ENCODE peak calls at places on chromosomes 2 and 18, in five cellular contexts. K is IMR-90; L is heart left ventricle; W is breast epithelium; Q is CD4-positive, alpha-beta memory T cell. P is an unnamed sample. For H3K9me3, the result is how much of the 10 kb centered on the place peaks cover.

GRCh38 chr2:10215393-10215935 is 87.2 kb upstream of the HPCAL1 start:
- DNase-seq in K (no peak), L (no peak), W (no peak), Q (no peak), P (no peak)

GRCh38 chr2:172790404-172790803 is 54.8 kb downstream of the RAPGEF4 start:
- DNase-seq in K (no peak), L (no peak), W (no peak), Q (no peak), P (no peak)

GRCh38 chr18:4391859-4392258 is 63.2 kb downstream of the DLGAP1 start:
- DNase-seq in K (no peak), L (no peak), W (no peak), Q (peak), P (no peak)

GRCh38 chr18:39344487-39344886 is 1778.9 kb upstream of the CELF4 start:
- DNase-seq in K (no peak), L (no peak), W (no peak), Q (no peak), P (no peak)

GRCh38 chr2:42052702-42053481 is 5.1 kb downstream of the PKDCC start:
- DNase-seq in K (peak), L (no peak), W (no peak), Q (no peak), P (no peak)

GRCh38 chr2:72745679-72746368 is 80.0 kb downstream of the EXOC6B start:
- DNase-seq in K (peak), L (no peak), W (no peak), Q (peak), P (no peak)

GRCh38 chr2:199443589-199444130 is 14.1 kb downstream of the SATB2 start:
- DNase-seq in K (peak), L (no peak), W (no peak), Q (no peak), P (no peak)

GRCh38 chr2:10157293-10157692 is 34.8 kb downstream of the RRM2 start:
- DNase-seq in K (no peak), L (no peak), W (no peak), Q (no peak), P (no peak)

GRCh38 chr2:53362934-53363333 is 404.7 kb upstream of the CHAC2 start:
- DNase-seq in K (no peak), L (no peak), W (no peak), Q (no peak), P (no peak)
- H3K4me3 ChIP-seq in K (no peak), L (no peak), W (no peak), Q (no peak), P (no peak)

DNA sequence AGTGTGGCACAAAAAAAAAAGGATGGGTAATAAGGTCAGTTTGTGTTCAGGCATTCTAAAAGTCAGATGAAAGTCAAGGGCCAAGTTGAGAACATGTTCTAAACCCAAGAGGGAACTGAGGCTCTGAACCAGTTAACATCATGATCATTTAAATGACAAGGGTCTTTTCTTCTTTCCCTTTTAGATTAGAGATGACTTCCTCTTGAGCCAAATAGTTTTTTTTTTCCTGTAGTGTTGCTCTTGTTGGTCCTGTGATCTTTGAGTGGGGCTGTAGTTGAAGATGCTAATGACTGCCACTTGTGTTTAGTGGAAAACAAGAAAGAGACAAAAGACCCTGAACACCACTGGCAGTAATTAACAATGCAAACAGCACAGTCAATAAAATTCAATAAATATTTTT is 482.7 kb upstream of the SYT4 start:
- DNase-seq in K (no peak), L (no peak), W (no peak), Q (no peak), P (no peak)
- H3K9me3 ChIP-seq in K (under half), L (under half), W (under half), Q (under half), P (under half)

GRCh38 chr2:134035605-134036370 is 218.1 kb upstream of the MGAT5 start:
- DNase-seq in K (no peak), L (no peak), W (no peak), Q (no peak), P (no peak)

GRCh38 chr2:134041877-134042276 is 212.0 kb upstream of the MGAT5 start:
- DNase-seq in K (no peak), L (no peak), W (no peak), Q (no peak), P (no peak)

DNA sequence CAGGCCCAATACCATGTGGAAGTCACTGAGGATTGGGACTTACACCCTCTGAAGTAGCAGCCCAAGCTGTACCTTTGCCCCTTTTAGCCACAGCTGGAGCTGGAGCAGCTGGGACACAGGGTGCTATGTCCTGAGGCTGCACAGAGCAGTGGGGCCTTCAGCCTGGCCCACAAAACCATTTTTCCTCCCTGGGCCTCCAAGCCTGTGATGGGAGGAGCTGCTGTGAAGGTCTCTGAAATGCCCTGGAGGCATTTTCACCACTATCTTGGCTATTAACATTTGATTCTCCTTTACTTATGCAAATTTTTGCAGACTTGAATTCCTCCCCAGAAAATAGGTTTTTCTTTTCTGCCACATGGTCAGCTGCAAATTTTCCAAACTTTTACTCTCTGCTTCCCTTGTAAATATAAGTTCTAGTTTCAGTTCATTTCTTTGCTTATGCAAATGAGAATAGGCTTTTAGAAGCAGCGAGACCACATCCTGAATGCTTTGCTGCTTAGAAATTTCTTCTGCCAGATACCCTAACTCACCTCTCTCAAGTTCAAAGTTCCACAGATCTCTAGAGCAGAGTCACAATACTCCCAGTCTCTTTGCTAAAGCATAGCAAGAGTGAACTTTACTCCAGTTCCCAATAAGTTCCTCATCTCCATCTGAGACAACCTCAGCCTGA is 213.8 kb upstream of the MGAT5 start:
- DNase-seq in K (no peak), L (no peak), W (no peak), Q (no peak), P (no peak)
- H3K4me3 ChIP-seq in K (no peak), L (no peak), W (no peak), Q (no peak), P (no peak)

GRCh38 chr2:14303366-14304115 is 329.0 kb upstream of the LRATD1 start:
- DNase-seq in K (no peak), L (no peak), W (no peak), Q (no peak), P (no peak)

GRCh38 chr2:14304326-14304725 is 328.2 kb upstream of the LRATD1 start:
- DNase-seq in K (no peak), L (no peak), W (no peak), Q (no peak), P (no peak)

GRCh38 chr2:14301331-14301730 is 331.2 kb upstream of the LRATD1 start:
- DNase-seq in K (no peak), L (no peak), W (no peak), Q (no peak), P (no peak)

DNA sequence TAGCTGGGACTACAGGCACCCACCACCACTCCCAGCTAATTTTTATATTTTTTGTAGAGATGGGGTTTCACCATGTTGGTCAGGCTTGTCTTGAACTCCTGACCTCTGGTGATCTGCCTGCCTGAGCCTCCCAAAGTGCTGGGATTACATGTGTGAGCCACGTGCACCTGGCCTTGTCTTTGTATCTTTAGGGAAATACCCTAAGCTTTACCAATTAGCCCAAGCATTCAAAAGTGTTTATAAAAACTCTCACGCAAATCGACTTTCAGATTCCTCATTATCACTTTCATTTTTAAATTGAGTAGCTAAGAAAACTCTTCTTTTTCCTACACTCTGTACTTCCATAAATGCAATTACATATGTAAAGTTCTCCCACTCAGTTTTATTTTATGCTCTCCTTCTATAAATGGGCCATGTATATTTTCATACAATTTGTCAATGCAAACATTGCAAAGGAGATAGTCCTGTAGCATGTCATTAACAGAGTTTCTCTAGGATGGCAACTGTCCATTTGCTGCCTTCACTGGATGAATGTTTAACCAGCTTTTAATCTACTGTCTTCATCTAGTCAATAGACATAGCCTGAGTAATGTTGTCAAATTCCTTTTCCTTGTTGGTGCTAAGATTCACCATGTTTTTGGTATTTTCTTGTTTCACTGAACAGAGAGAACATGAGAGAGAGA is 326.1 kb upstream of the LRATD1 start:
- DNase-seq in K (no peak), L (no peak), W (no peak), Q (no peak), P (no peak)
- H3K9me3 ChIP-seq in K (under half), L (under half), W (under half), Q (under half), P (under half)

GRCh38 chr18:79217979-79218604 is 148.9 kb downstream of the ATP9B start:
- DNase-seq in K (no peak), L (no peak), W (no peak), Q (no peak), P (no peak)

GRCh38 chr18:79221136-79221535 is 151.9 kb downstream of the ATP9B start:
- DNase-seq in K (no peak), L (no peak), W (no peak), Q (no peak), P (no peak)

GRCh38 chr18:79222790-79223189 is 153.6 kb downstream of the ATP9B start:
- DNase-seq in K (no peak), L (no peak), W (no peak), Q (no peak), P (no peak)

GRCh38 chr18:79216176-79216575 is 147.0 kb downstream of the ATP9B start:
- DNase-seq in K (no peak), L (no peak), W (no peak), Q (no peak), P (no peak)

GRCh38 chr18:79218605-79219195 is 149.5 kb downstream of the ATP9B start:
- DNase-seq in K (no peak), L (no peak), W (no peak), Q (no peak), P (no peak)
- H3K4me3 ChIP-seq in K (no peak), L (no peak), W (no peak), Q (no peak), P (no peak)

GRCh38 chr2:107627164-107627563 is 199.5 kb upstream of the RGPD4 start:
- DNase-seq in K (no peak), L (no peak), W (no peak), Q (no peak), P (no peak)

GRCh38 chr2:107625982-107626381 is 200.7 kb upstream of the RGPD4 start:
- DNase-seq in K (no peak), L (no peak), W (no peak), Q (no peak), P (no peak)

GRCh38 chr2:107618769-107619168 is 207.9 kb upstream of the RGPD4 start:
- DNase-seq in K (no peak), L (no peak), W (no peak), Q (no peak), P (no peak)

GRCh38 chr2:107622741-107623310 is 203.9 kb upstream of the RGPD4 start:
- DNase-seq in K (no peak), L (no peak), W (no peak), Q (no peak), P (no peak)

GRCh38 chr2:107621186-107621835 is 205.4 kb upstream of the RGPD4 start:
- DNase-seq in K (no peak), L (peak), W (no peak), Q (no peak), P (no peak)
- H3K9me3 ChIP-seq in K (under half), L (under half), W (under half), Q (under half), P (under half)